ENCODE peak calls at places on chromosomes 3 and 15, in four cellular contexts. B is fibroblast of lung; A is effector memory CD4-positive, alpha-beta T cell; Z is NCI-H524. K is an unnamed sample.

GRCh38 chr3:159892171-159892791 is 96.4 kb upstream of the IL12A start:
- DNase-seq in B (no peak), A (no peak), Z (peak), K (no peak)

GRCh38 chr15:51726302-51727073 is 11.0 kb downstream of the LYSMD2 start:
- DNase-seq in B (peak), A (no peak), Z (no peak), K (peak)

GRCh38 chr3:141193431-141193830 is 38.2 kb upstream of the PXYLP1 start:
- DNase-seq in B (no peak), A (no peak), Z (no peak), K (no peak)

GRCh38 chr3:31066999-31067398 is 172.5 kb upstream of the GADL1 start:
- DNase-seq in B (peak), A (no peak), Z (peak), K (peak)

GRCh38 chr3:27713435-27713880 is 8.7 kb downstream of the EOMES start:
- DNase-seq in B (no peak), A (no peak), Z (peak), K (peak)

GRCh38 chr3:55157736-55158135 is 229.9 kb upstream of the LRTM1 start:
- DNase-seq in B (no peak), A (no peak), Z (no peak), K (peak)

GRCh38 chr15:40845036-40845435 is 1.2 kb downstream of the SPINT1 start:
- DNase-seq in B (no peak), A (no peak), Z (no peak), K (no peak)

GRCh38 chr3:111739241-111739952 is 119.7 kb upstream of the PHLDB2 start:
- DNase-seq in B (peak), A (no peak), Z (no peak), K (peak)

GRCh38 chr15:36779744-36780408 is 200.4 kb downstream of the CDIN1 start:
- DNase-seq in B (no peak), A (no peak), Z (no peak), K (no peak)

GRCh38 chr3:179149239-179149887 is 1.2 kb downstream of the PIK3CA start:
- DNase-seq in B (peak), A (peak), Z (peak), K (peak)

GRCh38 chr3:4703054-4703480 is 209.9 kb downstream of the ITPR1 start:
- DNase-seq in B (peak), A (no peak), Z (no peak), K (peak)

GRCh38 chr3:21140785-21141184 is 610.2 kb downstream of the ZNF385D start:
- DNase-seq in B (no peak), A (no peak), Z (no peak), K (no peak)

GRCh38 chr15:43828061-43828657 is 1.4 kb downstream of the WDR76 start:
- DNase-seq in B (peak), A (no peak), Z (peak), K (peak)

GRCh38 chr3:177615015-177615414 is 417.7 kb upstream of the TBL1XR1 start:
- DNase-seq in B (peak), A (no peak), Z (no peak), K (peak)

GRCh38 chr15:69660658-69661405 is 208.2 kb downstream of the RPLP1 start:
- DNase-seq in B (no peak), A (no peak), Z (no peak), K (no peak)

GRCh38 chr3:132509096-132509495 is 88.0 kb upstream of the ACKR4 start:
- DNase-seq in B (no peak), A (no peak), Z (no peak), K (no peak)

GRCh38 chr3:134312873-134313838 is 61.1 kb downstream of the AMOTL2 start:
- DNase-seq in B (peak), A (no peak), Z (no peak), K (peak)

GRCh38 chr3:101735833-101736232 is 11.4 kb downstream of the CEP97 start:
- DNase-seq in B (no peak), A (no peak), Z (no peak), K (no peak)

GRCh38 chr3:39141211-39141995 is 12.0 kb downstream of the CSRNP1 start:
- DNase-seq in B (peak), A (no peak), Z (no peak), K (peak)

GRCh38 chr3:195609229-195609628 is 25.5 kb upstream of the APOD start:
- DNase-seq in B (no peak), A (no peak), Z (no peak), K (no peak)

GRCh38 chr15:101115887-101116680 is 135.8 kb downstream of the CHSY1 start:
- DNase-seq in B (peak), A (no peak), Z (no peak), K (peak)

K was measured in mesenchymal stem cell.